ENCODE peak calls at places on chromosomes 6 and 20, in five cellular contexts. Z is A549, D is K562, F is IMR-90, K is HepG2. J is an unnamed sample.

GRCh38 chr6:120354452-120355098 is 979.7 kb downstream of the TBC1D32 start:
- DNase-seq in Z (no peak), D (no peak), F (no peak), K (no peak), J (no peak)

GRCh38 chr20:47220161-47220582 is 136.3 kb downstream of the ZMYND8 start:
- DNase-seq in Z (peak), D (peak), F (no peak), K (peak), J (peak)

GRCh38 chr6:103122766-103123601 is 1729.5 kb downstream of the GRIK2 start:
- DNase-seq in Z (peak), D (peak), F (peak), K (peak), J (peak)

GRCh38 chr6:132570221-132570777 is at the start of gene TAAR6:
- DNase-seq in Z (no peak), D (no peak), F (no peak), K (no peak), J (no peak)

GRCh38 chr6:15402401-15403045 is 156.7 kb downstream of the JARID2 start:
- DNase-seq in Z (no peak), D (no peak), F (peak), K (no peak), J (no peak)

GRCh38 chr6:137709424-137710281 is 157.4 kb upstream of the TNFAIP3 start:
- DNase-seq in Z (no peak), D (no peak), F (peak), K (no peak), J (no peak)

GRCh38 chr6:123393333-123393732 is 243.4 kb downstream of the TRDN start:
- DNase-seq in Z (peak), D (peak), F (no peak), K (peak), J (no peak)

GRCh38 chr6:101117397-101118185 is 236.5 kb upstream of the ASCC3 start:
- DNase-seq in Z (peak), D (no peak), F (no peak), K (no peak), J (peak)

GRCh38 chr20:61919239-61919638 is 146.4 kb downstream of the TAF4 start:
- DNase-seq in Z (no peak), D (no peak), F (no peak), K (no peak), J (no peak)

GRCh38 chr6:108699290-108700041 is 138.7 kb downstream of the FOXO3 start:
- DNase-seq in Z (no peak), D (no peak), F (no peak), K (no peak), J (no peak)

GRCh38 chr6:81158956-81159355 is 593.5 kb downstream of the TENT5A start:
- DNase-seq in Z (no peak), D (no peak), F (no peak), K (no peak), J (no peak)

GRCh38 chr6:7241160-7241559 is 71.8 kb downstream of the SSR1 start:
- DNase-seq in Z (no peak), D (no peak), F (no peak), K (no peak), J (no peak)

GRCh38 chr20:50594231-50594590 is 84.0 kb downstream of the PTPN1 start:
- DNase-seq in Z (no peak), D (no peak), F (no peak), K (no peak), J (no peak)

GRCh38 chr20:55354700-55355099 is 650.6 kb downstream of the CBLN4 start:
- DNase-seq in Z (no peak), D (no peak), F (no peak), K (no peak), J (no peak)

GRCh38 chr6:13354331-13355042 is 26.1 kb upstream of the TBC1D7 start:
- DNase-seq in Z (no peak), D (peak), F (peak), K (no peak), J (no peak)

GRCh38 chr20:32483351-32484220 is 101.5 kb downstream of the NOL4L start:
- DNase-seq in Z (peak), D (no peak), F (peak), K (peak), J (peak)

GRCh38 chr6:134551245-134551960 is 233.5 kb upstream of the SGK1 start:
- DNase-seq in Z (peak), D (no peak), F (peak), K (no peak), J (no peak)

DNA sequence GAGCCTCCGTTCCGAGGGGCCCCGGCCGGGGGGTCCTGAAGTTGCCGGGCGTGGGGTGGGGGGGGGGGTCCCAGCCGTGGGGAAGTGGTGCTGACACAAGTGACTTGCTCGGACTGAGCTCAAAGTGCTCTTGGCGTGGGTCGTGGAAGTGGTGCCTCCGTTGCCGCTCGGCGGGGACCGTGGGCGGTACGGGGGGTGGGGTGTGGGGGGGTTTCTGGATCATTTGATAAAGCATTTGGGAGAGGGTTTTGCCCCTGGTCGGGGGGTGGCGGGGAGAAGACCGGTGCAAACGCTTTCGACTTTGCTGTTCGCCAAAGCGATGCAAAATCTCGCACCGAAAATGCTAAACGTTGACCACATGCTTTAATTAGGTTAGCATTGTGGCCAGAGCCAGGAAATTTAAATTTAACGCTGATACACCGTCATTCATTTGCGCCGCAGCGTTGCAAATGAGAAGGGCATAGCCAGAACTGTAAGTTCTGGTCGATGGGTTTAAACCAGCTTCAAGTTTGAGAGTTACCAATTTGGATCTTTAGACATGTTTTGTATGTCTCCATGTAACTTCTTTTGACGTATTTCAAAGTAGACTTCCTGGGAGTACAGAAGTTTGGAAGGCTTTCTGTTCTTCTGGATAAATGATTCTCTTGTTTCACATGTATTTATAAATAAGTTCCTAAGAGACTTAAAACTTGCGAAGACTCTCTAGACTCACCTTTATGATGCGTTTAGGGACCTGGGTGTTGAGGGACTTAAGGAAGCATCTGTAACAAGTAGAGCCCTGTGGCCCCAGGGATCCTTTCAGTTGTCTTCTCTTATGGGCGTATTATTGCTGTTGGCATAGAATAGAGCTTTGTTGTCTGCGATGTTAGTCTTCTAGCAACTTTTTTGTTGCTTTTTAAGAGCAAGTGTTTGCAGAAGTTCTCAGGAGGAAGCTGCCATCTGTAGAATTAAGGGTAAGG is 1.0 kb downstream of the CDYL start:
- DNase-seq in Z (peak), D (peak), F (peak), K (no peak), J (no peak)
- TF ChIP-seq RFX5 in Z (no peak), D (no peak), F (no peak), K (no peak), J (no peak)

GRCh38 chr6:142846883-142847287 is 98.1 kb downstream of the HIVEP2 start:
- DNase-seq in Z (peak), D (no peak), F (peak), K (peak), J (no peak)
- TF ChIP-seq MAFK in Z (no peak), D (no peak), F (no peak), K (no peak), J (no peak)

GRCh38 chr20:16951876-16952275 is 203.7 kb downstream of the OTOR start:
- DNase-seq in Z (no peak), D (no peak), F (no peak), K (no peak), J (no peak)
- TF ChIP-seq RFX5 in Z (no peak), D (no peak), F (no peak), K (no peak), J (no peak)

GRCh38 chr20:16611832-16612231 is 38.6 kb upstream of the KIF16B start:
- DNase-seq in Z (no peak), D (no peak), F (no peak), K (no peak), J (no peak)

GRCh38 chr20:16607364-16608264 is 34.4 kb upstream of the KIF16B start:
- DNase-seq in Z (no peak), D (no peak), F (no peak), K (peak), J (no peak)

GRCh38 chr20:16609066-16609465 is 35.8 kb upstream of the KIF16B start:
- DNase-seq in Z (no peak), D (no peak), F (no peak), K (no peak), J (no peak)

GRCh38 chr20:16606468-16606867 is 33.2 kb upstream of the KIF16B start:
- DNase-seq in Z (no peak), D (no peak), F (no peak), K (no peak), J (no peak)

DNA sequence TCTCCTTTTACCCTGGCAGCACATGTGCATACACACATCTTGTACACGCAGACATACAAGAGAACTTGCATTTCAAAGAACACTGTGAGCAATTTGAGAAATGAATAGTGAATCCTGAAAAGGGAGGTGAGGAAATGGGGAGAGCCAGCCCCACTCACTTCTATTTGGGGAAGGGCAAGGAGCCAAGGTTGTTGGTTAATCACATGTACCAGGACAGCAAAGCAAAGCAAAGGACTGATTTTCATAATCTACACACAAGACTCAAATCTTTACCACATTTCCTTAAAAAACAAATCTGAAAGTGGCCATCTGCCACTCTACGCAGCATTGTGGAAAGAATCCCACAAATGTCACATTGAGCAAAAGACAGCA is 35.0 kb upstream of the KIF16B start:
- DNase-seq in Z (no peak), D (no peak), F (no peak), K (no peak), J (peak)
- TF ChIP-seq MAFK in Z (no peak), D (no peak), F (no peak), K (no peak), J (no peak)

DNA sequence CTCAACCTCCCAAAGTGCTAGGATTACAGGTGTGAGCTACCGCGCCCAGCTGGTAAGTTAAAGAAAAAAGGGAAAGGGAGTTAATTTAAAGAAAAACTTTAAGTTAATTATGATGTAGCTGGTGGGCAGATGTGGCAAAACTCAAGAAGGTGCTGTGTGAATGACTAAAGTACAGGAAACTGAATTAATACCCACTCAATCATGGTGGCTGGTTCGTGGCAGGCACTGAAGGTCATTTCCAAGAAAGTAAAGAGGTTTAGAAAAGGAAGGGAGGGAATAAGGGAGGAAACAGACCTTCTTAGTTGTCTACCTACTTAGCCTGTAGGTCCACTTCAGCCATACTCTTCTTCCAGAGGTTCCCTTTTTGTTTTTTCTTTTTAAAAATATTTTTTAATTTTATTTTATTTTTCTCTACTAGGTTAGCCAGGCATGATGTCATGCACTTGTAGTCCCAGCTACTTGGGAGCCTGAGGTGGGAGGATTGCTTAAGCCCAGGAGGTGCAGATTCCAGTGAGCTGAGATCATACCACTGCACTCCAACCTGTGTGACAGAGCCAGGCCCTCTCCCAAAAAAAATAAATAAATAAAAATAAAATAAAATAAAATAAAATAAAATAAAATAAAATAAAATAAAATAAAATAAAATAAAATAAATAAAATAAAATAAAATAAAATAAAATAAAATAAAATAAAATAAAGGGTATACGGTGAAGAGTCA is 11.9 kb upstream of the TGM3 start:
- DNase-seq in Z (peak), D (no peak), F (no peak), K (no peak), J (no peak)
- TF ChIP-seq RFX5 in Z (no peak), D (no peak), F (no peak), K (no peak), J (no peak)